ENCODE peak calls at places on chromosomes 11 and 22, in five cellular contexts. One of them, this sample, is unnamed.

GRCh38 chr11:112958670-112959069 is 2.5 kb upstream of the NCAM1 start:
- DNase-seq in left ventricle myocardium inferior: no peak
- DNase-seq in activated T-cell treated with anti-CD3 and anti-CD28 coated beads, Interleukin-2, amount 50 U/mL, for 72 hours: no peak
- DNase-seq in GM12865: no peak
- DNase-seq in HTR-8/SVneo: no peak
- DNase-seq in this sample: no peak

GRCh38 chr11:8368772-8369171 is 105.1 kb upstream of the LMO1 start:
- DNase-seq in left ventricle myocardium inferior: no peak
- DNase-seq in activated T-cell treated with anti-CD3 and anti-CD28 coated beads, Interleukin-2, amount 50 U/mL, for 72 hours: no peak
- DNase-seq in GM12865: no peak
- DNase-seq in HTR-8/SVneo: no peak
- DNase-seq in this sample: no peak

GRCh38 chr11:3052109-3052479 is 5.1 kb downstream of the CARS1 start:
- DNase-seq in left ventricle myocardium inferior: no peak
- DNase-seq in activated T-cell treated with anti-CD3 and anti-CD28 coated beads, Interleukin-2, amount 50 U/mL, for 72 hours: no peak
- DNase-seq in GM12865: peak; percentile 49
- DNase-seq in HTR-8/SVneo: no peak
- DNase-seq in this sample: no peak

GRCh38 chr11:117095301-117096139 is 2.7 kb downstream of the SIK3 start:
- DNase-seq in left ventricle myocardium inferior: no peak
- DNase-seq in activated T-cell treated with anti-CD3 and anti-CD28 coated beads, Interleukin-2, amount 50 U/mL, for 72 hours: no peak
- DNase-seq in GM12865: peak; percentile 14
- DNase-seq in HTR-8/SVneo: no peak
- DNase-seq in this sample: no peak

GRCh38 chr22:36606114-36606513 is 77.1 kb upstream of the EIF3D start:
- DNase-seq in left ventricle myocardium inferior: peak; percentile 58
- DNase-seq in activated T-cell treated with anti-CD3 and anti-CD28 coated beads, Interleukin-2, amount 50 U/mL, for 72 hours: no peak
- DNase-seq in GM12865: no peak
- DNase-seq in HTR-8/SVneo: no peak
- DNase-seq in this sample: peak; percentile 12

GRCh38 chr22:23225724-23226496 is 45.6 kb downstream of the BCR start:
- DNase-seq in left ventricle myocardium inferior: peak; percentile 62
- DNase-seq in activated T-cell treated with anti-CD3 and anti-CD28 coated beads, Interleukin-2, amount 50 U/mL, for 72 hours: no peak
- DNase-seq in GM12865: no peak
- DNase-seq in HTR-8/SVneo: no peak
- DNase-seq in this sample: peak; percentile 78

GRCh38 chr22:37588540-37589215 is 8.8 kb upstream of the LGALS2 start:
- DNase-seq in left ventricle myocardium inferior: no peak
- DNase-seq in activated T-cell treated with anti-CD3 and anti-CD28 coated beads, Interleukin-2, amount 50 U/mL, for 72 hours: no peak
- DNase-seq in GM12865: peak; percentile 55
- DNase-seq in HTR-8/SVneo: no peak
- DNase-seq in this sample: no peak

GRCh38 chr22:49979587-49980264 is 19.2 kb downstream of the PIM3 start:
- DNase-seq in left ventricle myocardium inferior: no peak
- DNase-seq in activated T-cell treated with anti-CD3 and anti-CD28 coated beads, Interleukin-2, amount 50 U/mL, for 72 hours: no peak
- DNase-seq in GM12865: peak; percentile 61
- DNase-seq in HTR-8/SVneo: no peak
- DNase-seq in this sample: no peak

GRCh38 chr11:74417379-74417804 is 19.2 kb upstream of the PGM2L1 start:
- DNase-seq in left ventricle myocardium inferior: no peak
- DNase-seq in activated T-cell treated with anti-CD3 and anti-CD28 coated beads, Interleukin-2, amount 50 U/mL, for 72 hours: no peak
- DNase-seq in GM12865: no peak
- DNase-seq in HTR-8/SVneo: no peak
- DNase-seq in this sample: peak; percentile 68

GRCh38 chr11:129061466-129062194 is 119.0 kb upstream of the TP53AIP1 start:
- DNase-seq in left ventricle myocardium inferior: no peak
- DNase-seq in activated T-cell treated with anti-CD3 and anti-CD28 coated beads, Interleukin-2, amount 50 U/mL, for 72 hours: no peak
- DNase-seq in GM12865: no peak
- DNase-seq in HTR-8/SVneo: peak; percentile 3
- DNase-seq in this sample: no peak

GRCh38 chr11:61702701-61703312 is 22.6 kb downstream of the DAGLA start:
- DNase-seq in left ventricle myocardium inferior: no peak
- DNase-seq in activated T-cell treated with anti-CD3 and anti-CD28 coated beads, Interleukin-2, amount 50 U/mL, for 72 hours: no peak
- DNase-seq in GM12865: no peak
- DNase-seq in HTR-8/SVneo: no peak
- DNase-seq in this sample: no peak

GRCh38 chr22:50488886-50489285 is 2.2 kb downstream of the MIOX start:
- DNase-seq in left ventricle myocardium inferior: no peak
- DNase-seq in activated T-cell treated with anti-CD3 and anti-CD28 coated beads, Interleukin-2, amount 50 U/mL, for 72 hours: no peak
- DNase-seq in GM12865: no peak
- DNase-seq in HTR-8/SVneo: no peak
- DNase-seq in this sample: no peak

GRCh38 chr11:2517016-2517385 is 72.2 kb downstream of the KCNQ1 start:
- DNase-seq in left ventricle myocardium inferior: peak; percentile 12
- DNase-seq in activated T-cell treated with anti-CD3 and anti-CD28 coated beads, Interleukin-2, amount 50 U/mL, for 72 hours: no peak
- DNase-seq in GM12865: no peak
- DNase-seq in HTR-8/SVneo: no peak
- DNase-seq in this sample: no peak

GRCh38 chr22:30430933-30431332 is 5.4 kb downstream of the MTFP1 start:
- DNase-seq in left ventricle myocardium inferior: no peak
- DNase-seq in activated T-cell treated with anti-CD3 and anti-CD28 coated beads, Interleukin-2, amount 50 U/mL, for 72 hours: no peak
- DNase-seq in GM12865: no peak
- DNase-seq in HTR-8/SVneo: no peak
- DNase-seq in this sample: no peak